ENCODE peak calls at places on chromosomes 5 and 9, in eight cellular contexts. Q is C1 segment of cervical spinal cord; I is GM06990; E is AG04450; R is upper lobe of right lung; W is nucleus accumbens; P is adrenal gland; O is activated CD8-positive, alpha-beta T cell treated with anti-CD3 and anti-CD28 coated beads, Interleukin-2, amount 10 ng/mL, durations not matched to agents 7 days and 5 days. L is an unnamed sample.

GRCh38 chr5:17180330-17180843 is 37.0 kb upstream of the BASP1 start:
- DNase-seq in Q (no peak), I (no peak), E (no peak), R (no peak), W (no peak), P (no peak), O (no peak), L (no peak)

GRCh38 chr9:37984672-37985611 is 81.0 kb upstream of the SLC25A51 start:
- DNase-seq in Q (no peak), I (no peak), E (no peak), R (peak; percentile 56), W (no peak), P (peak; percentile 81), O (no peak), L (no peak)

GRCh38 chr5:39190311-39191102 is 28.9 kb downstream of the FYB1 start:
- DNase-seq in Q (no peak), I (no peak), E (no peak), R (no peak), W (no peak), P (no peak), O (peak; percentile 26), L (no peak)

GRCh38 chr9:97473717-97474116 is 27.7 kb upstream of the TMOD1 start:
- DNase-seq in Q (no peak), I (no peak), E (no peak), R (no peak), W (no peak), P (no peak), O (no peak), L (no peak)

GRCh38 chr9:13728121-13728520 is 448.6 kb upstream of the MPDZ start:
- DNase-seq in Q (no peak), I (no peak), E (no peak), R (no peak), W (no peak), P (no peak), O (no peak), L (no peak)

GRCh38 chr5:127585661-127586060 is 63.2 kb upstream of the CTXN3 start:
- DNase-seq in Q (no peak), I (no peak), E (no peak), R (no peak), W (no peak), P (no peak), O (no peak), L (no peak)

GRCh38 chr9:91119147-91119546 is 242.6 kb downstream of the AUH start:
- DNase-seq in Q (no peak), I (no peak), E (no peak), R (no peak), W (no peak), P (no peak), O (no peak), L (no peak)

GRCh38 chr9:96185518-96186156 is 116.3 kb downstream of the HSD17B3 start:
- DNase-seq in Q (no peak), I (no peak), E (no peak), R (peak; percentile 82), W (no peak), P (no peak), O (no peak), L (no peak)

GRCh38 chr9:91727316-91727861 is 222.6 kb downstream of the ROR2 start:
- DNase-seq in Q (no peak), I (no peak), E (peak; percentile 26), R (no peak), W (no peak), P (peak; percentile 48), O (peak; percentile 55), L (no peak)

GRCh38 chr9:26394025-26394424 is 498.6 kb downstream of the CAAP1 start:
- DNase-seq in Q (no peak), I (no peak), E (no peak), R (no peak), W (no peak), P (no peak), O (no peak), L (no peak)

GRCh38 chr9:120845255-120845654 is 2.5 kb upstream of the PSMD5 start:
- DNase-seq in Q (no peak), I (no peak), E (no peak), R (no peak), W (no peak), P (no peak), O (peak; percentile 45), L (no peak)

GRCh38 chr9:135797507-135798302 is 95.7 kb downstream of the KCNT1 start:
- DNase-seq in Q (no peak), I (no peak), E (no peak), R (no peak), W (peak; percentile 15), P (peak; percentile 71), O (peak; percentile 42), L (peak; percentile 59)

GRCh38 chr9:84493284-84493947 is 152.9 kb upstream of the SLC28A3 start:
- DNase-seq in Q (no peak), I (no peak), E (no peak), R (no peak), W (no peak), P (no peak), O (no peak), L (no peak)

GRCh38 chr5:141992349-141992963 is 20.4 kb downstream of the GNPDA1 start:
- DNase-seq in Q (no peak), I (no peak), E (no peak), R (no peak), W (no peak), P (peak; percentile 83), O (peak; percentile 87), L (no peak)

GRCh38 chr9:34413229-34413852 is 36.6 kb upstream of the MYORG start:
- DNase-seq in Q (no peak), I (no peak), E (peak; percentile 7), R (no peak), W (no peak), P (peak; percentile 40), O (peak; percentile 74), L (no peak)

GRCh38 chr9:126164796-126165525 is 161.7 kb upstream of the MVB12B start:
- DNase-seq in Q (no peak), I (no peak), E (no peak), R (peak; percentile 34), W (peak; percentile 77), P (no peak), O (no peak), L (no peak)

GRCh38 chr9:137685035-137685885 is 66.5 kb downstream of the EHMT1 start:
- DNase-seq in Q (no peak), I (no peak), E (peak; percentile 49), R (no peak), W (no peak), P (no peak), O (no peak), L (no peak)

GRCh38 chr5:54882841-54883240 is 102.6 kb downstream of the ESM1 start:
- DNase-seq in Q (no peak), I (no peak), E (no peak), R (no peak), W (no peak), P (no peak), O (no peak), L (no peak)

GRCh38 chr5:9604416-9604815 is 25.7 kb downstream of the TAS2R1 start:
- DNase-seq in Q (no peak), I (no peak), E (no peak), R (no peak), W (no peak), P (no peak), O (no peak), L (no peak)

GRCh38 chr5:68224561-68225187 is 9.1 kb downstream of the PIK3R1 start:
- DNase-seq in Q (no peak), I (no peak), E (no peak), R (no peak), W (no peak), P (no peak), O (no peak), L (no peak)

GRCh38 chr9:121735065-121735791 is 83.8 kb downstream of the DAB2IP start:
- DNase-seq in Q (no peak), I (peak; percentile 26), E (no peak), R (no peak), W (no peak), P (no peak), O (peak; percentile 30), L (no peak)

GRCh38 chr9:5326893-5327548 is 12.7 kb downstream of the RLN1 start:
- DNase-seq in Q (no peak), I (no peak), E (no peak), R (peak; percentile 79), W (no peak), P (peak; percentile 10), O (peak; percentile 76), L (no peak)

GRCh38 chr9:110753734-110754231 is 85.2 kb downstream of the MUSK start:
- DNase-seq in Q (no peak), I (no peak), E (no peak), R (no peak), W (no peak), P (no peak), O (no peak), L (no peak)

GRCh38 chr5:136776022-136776927 is 410.9 kb upstream of the TRPC7 start:
- DNase-seq in Q (no peak), I (no peak), E (no peak), R (no peak), W (no peak), P (no peak), O (no peak), L (no peak)

GRCh38 chr5:175729829-175730277 is 72.0 kb downstream of the HRH2 start:
- DNase-seq in Q (peak; percentile 49), I (peak; percentile 44), E (peak; percentile 81), R (peak; percentile 92), W (peak; percentile 89), P (peak; percentile 95), O (peak; percentile 92), L (peak; percentile 88)

GRCh38 chr5:55052383-55052931 is 28.4 kb downstream of the GZMK start:
- DNase-seq in Q (no peak), I (no peak), E (no peak), R (no peak), W (no peak), P (no peak), O (no peak), L (no peak)

GRCh38 chr9:34709196-34709978 is 549 bp downstream of the CCL21 start:
- DNase-seq in Q (no peak), I (no peak), E (no peak), R (no peak), W (no peak), P (no peak), O (no peak), L (no peak)

GRCh38 chr5:72478276-72478675 is 28.9 kb downstream of the ZNF366 start:
- DNase-seq in Q (no peak), I (no peak), E (no peak), R (no peak), W (no peak), P (no peak), O (no peak), L (no peak)